ENCODE peak calls at places on chromosomes 5 and 9, in seven cellular contexts. M is Caco-2; K is HepG2; L is stimulated activated CD4-positive, alpha-beta T cell treated with anti-CD3 and anti-CD28 coated beads, Interleukin-1b, Interleukin-23, amount 100 ng/mL, for 24 hours; H is neural progenitor cell; A is mucosa of gallbladder; P is stimulated activated CD8-positive, alpha-beta memory T cell treated with anti-CD3 and anti-CD28 coated beads, Interleukin-7, amount 100 ng/mL, for 48 hours. G is an unnamed sample.

GRCh38 chr5:180116441-180117377 is 45.1 kb upstream of the RNF130 start:
- DNase-seq in K (peak), A (no peak), M (peak), H (peak), L (no peak), P (no peak), G (no peak)

GRCh38 chr9:131469369-131469768 is 33.3 kb upstream of the POMT1 start:
- DNase-seq in H (no peak), P (no peak), K (no peak), A (no peak), M (peak), L (no peak), G (no peak)

GRCh38 chr9:93224591-93224990 is 40.7 kb downstream of the WNK2 start:
- DNase-seq in K (peak), H (no peak), L (no peak), P (no peak), M (no peak), A (peak), G (no peak)

GRCh38 chr5:74316064-74316586 is 324.4 kb downstream of the ENC1 start:
- DNase-seq in M (peak), K (peak), L (no peak), P (no peak), A (no peak), H (peak), G (no peak)

GRCh38 chr9:35706951-35707350 is 17.2 kb upstream of the TPM2 start:
- DNase-seq in K (no peak), H (no peak), M (no peak), P (no peak), A (no peak), L (no peak), G (no peak)

GRCh38 chr9:76247426-76247825 is 146.8 kb downstream of the RFK start:
- DNase-seq in M (no peak), P (no peak), L (no peak), K (no peak), H (no peak), A (no peak), G (no peak)

GRCh38 chr5:106292654-106293053 is 1378.1 kb downstream of the EFNA5 start:
- DNase-seq in L (no peak), P (no peak), A (no peak), H (no peak), M (no peak), K (no peak), G (no peak)

GRCh38 chr5:6704361-6704851 is 8.8 kb upstream of the TENT4A start:
- DNase-seq in K (no peak), A (peak), M (no peak), L (no peak), P (no peak), H (no peak), G (no peak)

GRCh38 chr9:137306546-137307254 is 4.6 kb upstream of the NRARP start:
- DNase-seq in A (no peak), M (no peak), K (no peak), L (no peak), H (no peak), P (no peak), G (no peak)

GRCh38 chr9:133945314-133945975 is 46.7 kb downstream of the VAV2 start:
- DNase-seq in P (no peak), M (no peak), L (no peak), K (no peak), H (no peak), A (no peak), G (no peak)

GRCh38 chr9:122346478-122347347 is 24.1 kb upstream of the PTGS1 start:
- DNase-seq in M (no peak), P (no peak), L (no peak), K (peak), A (no peak), H (peak), G (no peak)

GRCh38 chr9:127828262-127829031 is 25.8 kb downstream of the FPGS start:
- DNase-seq in K (peak), A (peak), P (no peak), L (no peak), M (peak), H (peak), G (no peak)

GRCh38 chr9:84697494-84698114 is 28.1 kb downstream of the NTRK2 start:
- DNase-seq in K (peak), P (no peak), M (peak), A (peak), L (peak), H (peak), G (no peak)

GRCh38 chr5:65809817-65810531 is 88.0 kb downstream of the NLN start:
- DNase-seq in K (no peak), P (no peak), L (no peak), M (no peak), A (peak), H (no peak), G (no peak)

GRCh38 chr9:684055-684949 is 157.2 kb upstream of the DMRT1 start:
- DNase-seq in L (no peak), K (no peak), A (no peak), H (peak), M (no peak), P (no peak), G (no peak)

GRCh38 chr5:75373862-75374261 is 36.8 kb downstream of the HMGCR start:
- DNase-seq in H (no peak), P (no peak), L (no peak), M (no peak), A (no peak), K (peak), G (no peak)

GRCh38 chr5:643811-644271 is 31.7 kb downstream of the CEP72 start:
- DNase-seq in P (no peak), L (no peak), K (no peak), A (peak), H (no peak), M (no peak), G (no peak)

GRCh38 chr5:111755942-111756353 is 1.0 kb downstream of the NREP start:
- DNase-seq in K (no peak), H (peak), L (no peak), A (no peak), M (no peak), P (no peak), G (no peak)

GRCh38 chr9:5052858-5053257 is 67.8 kb downstream of the JAK2 start:
- DNase-seq in P (no peak), L (no peak), A (no peak), M (no peak), K (no peak), H (no peak), G (no peak)

GRCh38 chr9:131478911-131479310 is 23.8 kb upstream of the POMT1 start:
- DNase-seq in A (no peak), P (no peak), H (no peak), L (no peak), M (no peak), K (no peak), G (no peak)